ENCODE peak calls at places on chromosomes 5 and 9, in seven cellular contexts. I is cardiac muscle cell; E is uterus; N is neural progenitor cell; C is mucosa of descending colon; F is effector memory CD4-positive, alpha-beta T cell; G is left ventricle myocardium inferior. T is an unnamed sample. For H3K4me1, the result is how much of the 10 kb centered on the place peaks cover.

GRCh38 chr5:57338068-57338848 is 144.4 kb downstream of the ACTBL2 start:
- DNase-seq in C (no peak), F (no peak), G (no peak), N (peak), I (peak), E (no peak), T (peak)

GRCh38 chr5:157761690-157762611 is 18.4 kb downstream of the LSM11 start:
- DNase-seq in E (no peak), N (peak), C (no peak), I (peak), G (no peak), F (no peak), T (peak)

GRCh38 chr5:152532714-152533113 is 127.6 kb upstream of the NMUR2 start:
- DNase-seq in I (peak), G (no peak), C (no peak), F (no peak), N (peak), E (no peak), T (peak)

GRCh38 chr9:113566712-113567071 is 103.2 kb downstream of the RGS3 start:
- DNase-seq in F (no peak), G (no peak), N (no peak), C (peak), E (peak), I (no peak), T (no peak)

GRCh38 chr5:141864371-141865370 is 13.5 kb downstream of the PCDH1 start:
- DNase-seq in N (no peak), E (no peak), I (no peak), G (no peak), F (no peak), C (peak), T (no peak)

GRCh38 chr5:163880307-163880706 is 374.9 kb downstream of the MAT2B start:
- DNase-seq in G (no peak), F (no peak), I (no peak), C (no peak), E (no peak), N (no peak), T (no peak)

GRCh38 chr5:85462957-85463356 is 1078.3 kb upstream of the EDIL3 start:
- DNase-seq in G (no peak), E (no peak), N (no peak), F (no peak), C (no peak), I (no peak), T (peak)

GRCh38 chr9:109821711-109822110 is 41.7 kb downstream of the PALM2AKAP2 start:
- DNase-seq in E (no peak), N (no peak), C (no peak), I (no peak), F (no peak), G (no peak), T (no peak)

GRCh38 chr5:127359502-127359901 is 68.9 kb downstream of the MEGF10 start:
- DNase-seq in G (no peak), N (no peak), E (no peak), I (no peak), C (no peak), F (no peak), T (no peak)

GRCh38 chr9:407255-407654 is 192.6 kb downstream of the DOCK8 start:
- DNase-seq in N (peak), C (no peak), G (no peak), E (no peak), F (no peak), I (no peak), T (no peak)

GRCh38 chr5:55232194-55232984 is 1.0 kb downstream of the CCNO start:
- DNase-seq in I (peak), N (peak), F (no peak), C (peak), G (peak), E (no peak), T (peak)

GRCh38 chr5:132268698-132269551 is 11.4 kb downstream of the PDLIM4 start:
- DNase-seq in E (no peak), I (no peak), C (no peak), G (no peak), N (peak), F (no peak), T (no peak)

GRCh38 chr5:203246-203645 is 12.0 kb downstream of the LRRC14B start:
- DNase-seq in I (no peak), F (no peak), C (no peak), N (no peak), E (no peak), G (no peak), T (no peak)

GRCh38 chr5:169970911-169971436 is 9.3 kb downstream of the INSYN2B start:
- DNase-seq in E (no peak), G (peak), C (no peak), N (no peak), I (no peak), F (no peak), T (peak)

GRCh38 chr5:41368158-41368557 is 142.2 kb downstream of the PLCXD3 start:
- DNase-seq in G (no peak), N (no peak), F (no peak), C (no peak), I (no peak), E (no peak), T (no peak)

GRCh38 chr5:159410480-159410879 is 80.2 kb upstream of the IL12B start:
- DNase-seq in N (no peak), F (no peak), E (no peak), C (no peak), G (no peak), I (no peak), T (no peak)

GRCh38 chr5:153749941-153750340 is 259.5 kb downstream of the GRIA1 start:
- DNase-seq in I (no peak), C (no peak), F (no peak), G (no peak), E (no peak), N (peak), T (no peak)

GRCh38 chr9:98575379-98576346 is 133.1 kb downstream of the GABBR2 start:
- DNase-seq in E (no peak), G (no peak), C (no peak), F (no peak), N (no peak), I (no peak), T (no peak)

GRCh38 chr9:2602704-2603116 is 18.9 kb upstream of the VLDLR start:
- DNase-seq in N (no peak), F (no peak), G (no peak), C (no peak), E (no peak), I (peak), T (peak)

GRCh38 chr5:32390819-32391591 is 53.5 kb downstream of the ZFR start:
- DNase-seq in C (no peak), N (no peak), E (peak), I (no peak), F (no peak), G (no peak), T (no peak)

GRCh38 chr5:122222580-122222979 is 89.5 kb upstream of the SNCAIP start:
- DNase-seq in N (no peak), I (no peak), E (no peak), F (no peak), G (no peak), C (no peak), T (no peak)

GRCh38 chr5:170467000-170467707 is 36.7 kb upstream of the KCNIP1 start:
- DNase-seq in F (no peak), C (no peak), N (no peak), E (no peak), G (no peak), I (no peak), T (peak)

GRCh38 chr5:134555889-134556311 is 30.4 kb downstream of the JADE2 start:
- DNase-seq in N (peak), E (no peak), I (peak), F (peak), C (no peak), G (peak), T (peak)

GRCh38 chr9:133981958-133982681 is 10.0 kb downstream of the VAV2 start:
- DNase-seq in F (no peak), E (no peak), G (peak), C (peak), N (no peak), I (no peak), T (no peak)

DNA sequence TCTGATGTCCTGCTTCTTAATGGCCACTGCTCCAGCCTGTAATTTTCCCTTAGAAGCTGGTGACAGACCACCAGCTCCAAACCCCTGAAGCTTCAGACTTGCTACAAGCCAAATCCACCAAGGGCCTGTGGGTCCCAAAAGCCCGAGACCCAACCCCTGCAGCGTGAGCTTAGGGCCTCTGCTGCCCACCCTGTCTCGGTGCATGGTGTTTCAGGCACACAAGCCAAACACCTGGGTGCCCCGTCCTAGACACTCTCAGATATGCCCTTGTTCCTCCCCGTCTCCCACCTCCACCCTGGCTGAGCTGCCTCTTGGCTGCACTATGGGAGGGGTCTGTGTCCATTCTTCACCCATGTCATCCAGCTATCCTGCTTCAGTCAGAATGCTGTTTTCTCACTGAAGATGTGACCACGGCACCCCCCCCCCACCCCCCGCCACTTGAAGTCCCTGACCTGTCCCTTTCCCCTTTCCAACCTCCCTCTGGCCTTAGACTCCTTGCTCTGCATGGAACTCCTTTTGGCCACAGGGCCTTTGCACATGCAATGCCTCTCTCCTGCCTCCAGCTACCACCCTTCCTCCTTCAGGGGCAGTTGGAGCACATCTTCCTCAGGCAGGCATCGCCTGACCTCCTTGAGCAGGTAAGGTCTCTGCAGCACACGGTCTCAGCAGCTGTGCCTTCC is 55.8 kb downstream of the ZNF354C start:
- DNase-seq in I (no peak), F (no peak), C (no peak), E (no peak), N (no peak), G (no peak), T (no peak)
- H3K4me1 ChIP-seq in I (under half), F (under half), C (under half), E (under half), N (under half), G (under half), T (under half)

GRCh38 chr9:124280176-124280691 is 22.5 kb downstream of the NEK6 start:
- DNase-seq in G (no peak), F (no peak), C (no peak), N (no peak), I (no peak), E (peak), T (peak)
- H3K4me1 ChIP-seq in G (half or more), F (under half), C (under half), N (under half), I (under half), E (under half), T (under half)

GRCh38 chr9:121651014-121651294 is 480 bp upstream of the DAB2IP start:
- DNase-seq in N (no peak), E (no peak), C (no peak), I (no peak), F (no peak), G (no peak), T (peak)

GRCh38 chr9:121652037-121652837 is 803 bp downstream of the DAB2IP start:
- DNase-seq in I (peak), N (peak), E (peak), G (peak), F (no peak), C (peak), T (peak)

GRCh38 chr9:121652838-121653231 is 1.4 kb downstream of the DAB2IP start:
- DNase-seq in F (no peak), E (no peak), I (no peak), N (no peak), C (no peak), G (no peak), T (no peak)

GRCh38 chr9:121650220-121651013 is 1.0 kb upstream of the DAB2IP start:
- DNase-seq in F (no peak), N (peak), I (peak), C (peak), E (peak), G (peak), T (peak)

GRCh38 chr9:121651295-121652036 is at the start of gene DAB2IP:
- DNase-seq in E (peak), G (peak), I (peak), N (peak), F (no peak), C (peak), T (peak)
- H3K4me1 ChIP-seq in E (under half), G (half or more), I (under half), N (under half), F (under half), C (under half), T (under half)

GRCh38 chr9:79575560-79575959 is 3.8 kb downstream of the TLE4 start:
- DNase-seq in C (no peak), F (no peak), G (no peak), E (no peak), I (no peak), N (peak), T (no peak)
- H3K4me1 ChIP-seq in C (under half), F (under half), G (half or more), E (under half), I (under half), N (under half), T (under half)

DNA sequence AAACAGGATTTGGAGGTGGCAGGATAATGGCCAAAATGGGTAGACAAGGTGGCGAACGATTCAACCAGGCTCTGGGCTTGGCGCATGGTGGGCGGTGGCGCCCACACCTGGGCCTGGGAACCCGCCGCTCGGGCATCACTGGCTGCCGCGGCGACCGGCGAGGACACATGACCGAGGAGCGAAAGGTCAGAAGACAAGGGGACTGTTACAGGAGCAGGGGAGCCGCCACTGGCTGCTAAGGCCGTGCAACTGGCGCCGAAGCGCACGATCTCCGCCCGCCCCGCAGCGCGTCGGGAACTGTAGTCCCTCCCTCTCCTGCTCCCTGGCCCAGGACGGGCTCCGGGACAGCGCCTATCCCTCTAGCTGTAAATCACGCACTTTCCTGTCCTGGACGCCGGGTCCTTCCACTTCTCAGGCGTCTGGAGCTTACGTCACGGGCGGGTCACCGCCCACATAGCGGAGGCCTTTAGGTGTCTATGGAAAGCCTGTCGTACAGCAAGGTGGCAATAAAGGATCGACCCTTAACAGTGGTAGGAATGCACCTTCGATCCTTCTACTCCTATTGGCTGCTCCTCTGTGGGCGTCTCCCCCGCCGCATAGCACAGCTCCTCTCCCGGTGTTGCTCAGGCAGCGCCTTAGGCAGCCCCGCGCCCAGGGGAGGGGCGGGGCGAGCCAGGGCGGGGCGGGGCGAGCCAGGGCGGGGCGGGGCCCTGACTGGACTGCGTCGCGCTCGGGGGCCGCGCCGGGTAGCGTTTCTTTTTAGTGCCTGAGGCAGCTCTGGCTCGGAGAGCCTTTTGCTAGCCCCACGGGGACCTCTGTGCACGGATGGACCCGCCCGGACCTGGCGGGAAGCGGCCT is at the start of gene ICE1:
- DNase-seq in G (peak), F (peak), N (peak), E (peak), C (peak), I (peak), T (peak)
- H3K4me1 ChIP-seq in G (half or more), F (under half), N (under half), E (under half), C (under half), I (under half), T (under half)

DNA sequence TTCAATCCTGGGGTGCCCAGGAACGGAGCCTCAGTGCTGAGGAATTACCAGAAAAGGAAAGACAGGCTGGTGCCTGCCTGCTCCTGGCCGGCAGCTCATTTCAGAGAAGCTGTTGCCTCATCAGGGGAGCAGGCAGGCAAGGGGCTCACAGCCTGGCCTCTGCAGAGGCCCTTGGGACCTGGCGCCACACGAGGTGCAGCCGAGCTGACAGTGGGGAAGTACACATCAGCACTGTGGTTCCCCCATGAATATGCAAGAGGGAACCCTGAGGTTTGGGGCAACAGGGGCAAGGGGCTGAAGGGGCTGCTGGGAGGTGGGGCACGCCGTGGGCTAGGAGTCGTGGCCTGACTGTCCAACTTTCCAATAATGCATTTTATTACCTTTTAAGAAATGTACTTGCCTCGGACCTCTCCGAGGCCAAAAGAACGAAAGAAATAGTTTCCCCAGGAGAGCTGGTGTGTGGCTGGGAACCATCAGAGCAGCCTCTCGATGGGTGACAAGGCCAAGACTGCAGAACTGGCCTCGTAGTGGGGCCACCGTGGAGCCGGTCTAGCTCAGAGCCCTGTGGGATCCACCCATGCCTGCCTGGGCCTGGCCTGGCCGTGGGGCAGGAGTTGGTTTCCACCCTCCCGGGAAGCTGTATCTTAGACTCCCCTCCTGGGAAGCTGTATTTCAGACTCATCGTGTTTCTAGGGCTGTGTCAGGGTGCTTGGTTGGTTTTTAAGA is 198.6 kb downstream of the PAX5 start:
- DNase-seq in N (no peak), F (no peak), E (no peak), I (no peak), C (no peak), G (no peak), T (no peak)
- H3K4me1 ChIP-seq in N (under half), F (under half), E (under half), I (under half), C (under half), G (under half), T (under half)

DNA sequence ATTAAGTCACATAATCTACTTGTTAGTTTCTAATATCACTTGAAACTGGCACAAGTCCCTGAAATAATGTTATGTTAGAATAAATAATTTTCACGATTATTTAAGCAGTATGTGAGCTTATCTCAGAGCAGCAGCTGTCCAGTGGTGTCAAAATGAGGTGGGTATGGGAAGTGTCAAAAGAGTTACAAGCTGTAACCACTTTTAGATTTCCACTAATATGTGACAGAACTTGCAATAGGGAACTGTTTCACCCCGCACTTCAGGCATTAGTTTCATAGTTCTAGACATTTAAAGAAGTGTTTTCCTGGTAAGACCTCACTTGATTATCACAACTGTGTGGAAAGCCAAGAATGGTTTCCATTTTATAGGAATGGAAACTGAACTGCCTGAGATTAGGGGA is 2.9 kb upstream of the ISCA1 start:
- DNase-seq in E (no peak), C (no peak), N (no peak), F (no peak), G (no peak), I (no peak), T (no peak)
- H3K4me1 ChIP-seq in E (under half), C (under half), N (under half), F (under half), G (under half), I (under half), T (under half)

DNA sequence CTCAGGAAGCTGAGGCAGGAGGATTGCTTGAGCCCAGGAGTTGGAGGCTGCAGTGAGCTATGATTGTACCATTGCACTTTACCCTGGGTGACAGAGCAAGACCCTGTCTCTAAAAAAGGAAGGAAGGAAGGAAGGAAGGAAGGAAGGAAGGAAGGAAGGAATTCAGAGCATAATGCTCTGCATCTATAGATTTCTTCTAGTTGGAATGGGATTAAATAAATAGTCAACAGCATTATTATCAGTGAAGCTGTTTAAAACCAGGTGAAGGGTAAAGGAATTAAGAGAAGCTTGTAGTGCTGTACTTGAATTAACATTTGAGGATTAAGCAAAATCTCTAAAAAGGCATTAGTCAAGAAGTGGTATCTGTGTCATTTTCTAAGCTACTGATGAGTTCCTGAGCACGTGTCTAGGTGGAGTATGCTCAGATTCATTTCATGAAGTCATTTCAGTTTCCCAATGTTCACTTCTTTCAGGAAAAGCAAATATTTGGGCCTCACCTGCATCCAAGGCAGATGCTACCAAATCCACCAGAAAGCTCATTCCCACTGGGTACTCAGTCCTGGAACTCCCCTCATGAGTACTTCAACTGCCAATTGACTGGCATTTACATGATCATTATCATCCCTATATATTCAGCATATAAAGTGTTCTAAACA is 8.4 kb downstream of the PDE6A start:
- DNase-seq in F (no peak), I (no peak), N (no peak), G (no peak), E (no peak), C (no peak), T (peak)
- H3K4me1 ChIP-seq in F (under half), I (under half), N (under half), G (under half), E (under half), C (under half), T (half or more)

T was measured in A673.